ENCODE peak calls at places on chromosome 2, in four cellular contexts. M, I, J and T are unnamed samples.

GRCh38 chr2:221073650-221074049 is 498.5 kb downstream of the EPHA4 start:
- DNase-seq in J (no peak), M (no peak), I (no peak), T (no peak)

GRCh38 chr2:241008711-241009121 is 10.3 kb downstream of the SNED1 start:
- DNase-seq in J (no peak), I (no peak), M (peak), T (no peak)

GRCh38 chr2:102782916-102783315 is 21.1 kb downstream of the TMEM182 start:
- DNase-seq in I (no peak), J (no peak), M (no peak), T (no peak)

GRCh38 chr2:46634905-46635304 is 155.5 kb downstream of the TMEM247 start:
- DNase-seq in J (no peak), M (no peak), I (no peak), T (no peak)

GRCh38 chr2:38377501-38378258 is 607 bp upstream of the ATL2 start:
- DNase-seq in I (peak), M (no peak), J (peak), T (peak)

GRCh38 chr2:223811757-223812156 is 25.6 kb downstream of the AP1S3 start:
- DNase-seq in I (peak), J (peak), M (no peak), T (peak)

GRCh38 chr2:64401501-64401880 is 52.5 kb upstream of the LGALSL start:
- DNase-seq in M (no peak), I (no peak), J (no peak), T (no peak)

GRCh38 chr2:37993135-37993534 is 68.0 kb downstream of the RMDN2 start:
- DNase-seq in M (no peak), I (no peak), J (no peak), T (no peak)

GRCh38 chr2:158315000-158315399 is 141.6 kb downstream of the CCDC148 start:
- DNase-seq in J (no peak), M (no peak), I (no peak), T (no peak)

GRCh38 chr2:200086911-200087310 is 131.5 kb downstream of the MAIP1 start:
- DNase-seq in M (no peak), I (no peak), J (no peak), T (no peak)

GRCh38 chr2:179677746-179678505 is 183.5 kb downstream of the ZNF385B start:
- DNase-seq in I (no peak), M (no peak), J (no peak), T (no peak)

GRCh38 chr2:213159768-213160167 is 8.4 kb upstream of the IKZF2 start:
- DNase-seq in J (no peak), M (no peak), I (no peak), T (no peak)

GRCh38 chr2:230877737-230878598 is 13.2 kb downstream of the ITM2C start:
- DNase-seq in I (no peak), M (peak), J (no peak), T (no peak)

GRCh38 chr2:211737282-211737681 is 801.3 kb downstream of the ERBB4 start:
- DNase-seq in J (no peak), I (peak), M (no peak), T (no peak)

GRCh38 chr2:190511104-190511503 is 23.4 kb downstream of the NEMP2 start:
- DNase-seq in J (peak), M (no peak), I (peak), T (no peak)

GRCh38 chr2:190679813-190680591 is 31.1 kb downstream of the NAB1 start:
- DNase-seq in I (no peak), J (peak), M (no peak), T (no peak)

GRCh38 chr2:4381049-4381448 is 677.7 kb downstream of the DCDC2C start:
- DNase-seq in I (no peak), M (no peak), J (no peak), T (no peak)